ENCODE peak calls at places on chromosomes 6 and 20, in nine cellular contexts. M is A549, S is heart left ventricle, H is uterus, B is suprapubic skin, O is body of pancreas, P is transverse colon, G is IMR-90, J is GM12878. A is an unnamed sample.

GRCh38 chr20:38534756-38535155 is 46.2 kb upstream of the ADIG start:
- DNase-seq in M (no peak), S (no peak), H (no peak), B (no peak), O (no peak), P (no peak), G (no peak), J (no peak), A (no peak)

GRCh38 chr6:143955971-143956370 is 52.1 kb downstream of the PLAGL1 start:
- DNase-seq in M (no peak), S (no peak), H (no peak), B (no peak), O (no peak), P (no peak), G (peak; percentile 23), J (no peak), A (no peak)

GRCh38 chr20:35541118-35541782 is 628 bp upstream of the ERGIC3 start:
- DNase-seq in M (no peak), S (no peak), H (no peak), B (no peak), O (no peak), P (no peak), G (no peak), J (no peak), A (no peak)

GRCh38 chr20:36214684-36215256 is 21.5 kb upstream of the AAR2 start:
- DNase-seq in M (peak; percentile 46), S (no peak), H (no peak), B (no peak), O (no peak), P (no peak), G (peak; percentile 33), J (no peak), A (no peak)

GRCh38 chr20:38725458-38725958 is 1.2 kb downstream of the SLC32A1 start:
- DNase-seq in M (no peak), S (no peak), H (no peak), B (no peak), O (no peak), P (no peak), G (no peak), J (no peak), A (no peak)

GRCh38 chr20:41367393-41367695 is 726 bp upstream of the EMILIN3 start:
- DNase-seq in M (no peak), S (no peak), H (no peak), B (no peak), O (no peak), P (no peak), G (no peak), J (no peak), A (no peak)

GRCh38 chr6:87322304-87323212 is at the start of gene SMIM8:
- DNase-seq in M (peak; percentile 76), S (peak; percentile 92), H (peak; percentile 71), B (peak; percentile 94), O (peak; percentile 85), P (peak; percentile 87), G (peak; percentile 58), J (peak; percentile 24), A (peak; percentile 83)

GRCh38 chr20:13588049-13588448 is 50.7 kb downstream of the TASP1 start:
- DNase-seq in M (no peak), S (no peak), H (no peak), B (no peak), O (no peak), P (no peak), G (no peak), J (no peak), A (no peak)

GRCh38 chr6:140441256-140441655 is 1066.8 kb upstream of the CITED2 start:
- DNase-seq in M (peak; percentile 23), S (peak; percentile 60), H (peak; percentile 51), B (no peak), O (peak; percentile 43), P (peak; percentile 41), G (peak; percentile 63), J (no peak), A (peak; percentile 82)

GRCh38 chr6:68559052-68559451 is 76.0 kb upstream of the ADGRB3 start:
- DNase-seq in M (no peak), S (no peak), H (no peak), B (no peak), O (no peak), P (no peak), G (no peak), J (no peak), A (no peak)

GRCh38 chr20:23003916-23004315 is 31.2 kb upstream of the SSTR4 start:
- DNase-seq in M (no peak), S (no peak), H (no peak), B (no peak), O (no peak), P (no peak), G (no peak), J (no peak), A (no peak)

GRCh38 chr6:56911847-56912246 is 43.1 kb upstream of the BEND6 start:
- DNase-seq in M (no peak), S (no peak), H (no peak), B (no peak), O (no peak), P (no peak), G (peak; percentile 76), J (no peak), A (no peak)

GRCh38 chr6:87074051-87074711 is 20.7 kb downstream of the CGA start:
- DNase-seq in M (no peak), S (no peak), H (no peak), B (no peak), O (peak; percentile 19), P (peak; percentile 30), G (no peak), J (no peak), A (no peak)

GRCh38 chr6:95518630-95519227 is 58.6 kb upstream of the MANEA start:
- DNase-seq in M (no peak), S (no peak), H (no peak), B (no peak), O (no peak), P (no peak), G (no peak), J (no peak), A (no peak)

GRCh38 chr20:50144362-50144761 is 9.2 kb downstream of the PEDS1 start:
- DNase-seq in M (peak; percentile 89), S (no peak), H (peak; percentile 53), B (peak; percentile 86), O (no peak), P (peak; percentile 34), G (peak; percentile 99), J (no peak), A (peak; percentile 75)

GRCh38 chr20:50140339-50140859 is 13.1 kb downstream of the PEDS1 start:
- DNase-seq in M (no peak), S (no peak), H (no peak), B (no peak), O (no peak), P (no peak), G (no peak), J (no peak), A (no peak)

GRCh38 chr20:50141811-50142561 is 11.5 kb downstream of the PEDS1 start:
- DNase-seq in M (no peak), S (no peak), H (no peak), B (no peak), O (no peak), P (no peak), G (no peak), J (no peak), A (no peak)

GRCh38 chr20:50141018-50141675 is 12.4 kb downstream of the PEDS1 start:
- DNase-seq in M (no peak), S (no peak), H (no peak), B (no peak), O (no peak), P (no peak), G (no peak), J (no peak), A (no peak)

GRCh38 chr20:50142812-50143211 is 10.7 kb downstream of the PEDS1 start:
- DNase-seq in M (no peak), S (no peak), H (no peak), B (no peak), O (no peak), P (no peak), G (no peak), J (no peak), A (no peak)
- H3K4me1 ChIP-seq in M (peaks cover 87% of the 10 kb centered on the region), S (peaks cover 85% of the 10 kb centered on the region), H (no peaks in the 10 kb centered on the region), B (peaks cover 99% of the 10 kb centered on the region), O (peaks cover 36% of the 10 kb centered on the region), P (peaks cover 16% of the 10 kb centered on the region), G (peaks cover 31% of the 10 kb centered on the region), J (peaks cover 15% of the 10 kb centered on the region), A (peaks cover 20% of the 10 kb centered on the region)

DNA sequence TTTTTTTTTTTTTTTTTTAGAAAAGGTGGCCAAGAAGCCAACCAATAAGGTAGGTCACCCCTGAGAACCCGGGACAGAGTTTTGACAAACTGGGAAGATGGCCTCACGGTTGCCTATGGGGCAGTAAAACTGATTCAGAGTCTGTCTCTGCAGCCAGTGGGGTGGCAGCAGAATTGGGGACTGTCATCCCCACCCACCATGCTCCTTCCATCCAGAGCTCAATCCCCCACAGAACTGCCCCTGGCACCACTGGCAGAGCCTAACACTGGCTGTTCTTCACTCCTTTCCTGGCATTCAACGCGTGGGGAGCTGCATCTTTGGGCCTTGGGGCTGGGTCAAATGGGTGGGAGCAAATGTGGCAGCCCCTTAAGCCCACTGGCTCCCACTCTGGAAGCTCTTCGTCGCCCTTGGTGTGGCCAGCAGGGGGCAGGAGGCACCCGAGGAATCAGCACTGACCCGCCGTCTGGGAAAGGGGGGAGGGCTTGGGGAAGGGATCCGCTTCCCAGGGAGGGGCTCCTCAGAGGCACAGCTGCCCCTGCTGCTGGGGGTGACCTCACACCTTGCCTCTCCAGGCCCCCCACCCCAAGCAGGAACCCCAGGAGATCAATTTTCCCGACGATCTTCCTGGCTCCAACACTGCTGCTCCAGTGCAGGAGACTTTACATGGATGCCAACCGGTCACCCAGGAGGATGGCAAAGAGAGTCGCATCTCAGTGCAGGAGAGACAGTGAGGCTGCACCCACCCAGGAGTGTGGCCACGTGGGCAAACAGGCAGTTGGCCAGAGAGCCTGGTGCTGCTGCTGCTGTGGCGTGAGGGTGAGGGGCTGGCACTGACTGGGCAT is 10.4 kb downstream of the CD40 start:
- DNase-seq in M (peak; percentile 29), S (no peak), H (no peak), B (no peak), O (no peak), P (no peak), G (no peak), J (no peak), A (peak; percentile 29)
- TF ChIP-seq POLR2A in M (no peak), S (no peak), H (no peak), B (no peak), O (no peak), P (no peak), G (no peak), J (peak; percentile 70), A (no peak)

GRCh38 chr6:60670036-60670435 is 1616.0 kb downstream of the KHDRBS2 start:
- DNase-seq in M (no peak), S (no peak), H (no peak), B (no peak), O (no peak), P (no peak), G (no peak), J (no peak), A (no peak)
- H3K9me3 ChIP-seq in M (no peaks in the 10 kb centered on the region), S (no peaks in the 10 kb centered on the region), H (no peaks in the 10 kb centered on the region), B (peaks cover 8% of the 10 kb centered on the region), O (no peaks in the 10 kb centered on the region), P (no peaks in the 10 kb centered on the region), G (peaks cover 9% of the 10 kb centered on the region), J (no peaks in the 10 kb centered on the region), A (peaks cover 2% of the 10 kb centered on the region)

DNA sequence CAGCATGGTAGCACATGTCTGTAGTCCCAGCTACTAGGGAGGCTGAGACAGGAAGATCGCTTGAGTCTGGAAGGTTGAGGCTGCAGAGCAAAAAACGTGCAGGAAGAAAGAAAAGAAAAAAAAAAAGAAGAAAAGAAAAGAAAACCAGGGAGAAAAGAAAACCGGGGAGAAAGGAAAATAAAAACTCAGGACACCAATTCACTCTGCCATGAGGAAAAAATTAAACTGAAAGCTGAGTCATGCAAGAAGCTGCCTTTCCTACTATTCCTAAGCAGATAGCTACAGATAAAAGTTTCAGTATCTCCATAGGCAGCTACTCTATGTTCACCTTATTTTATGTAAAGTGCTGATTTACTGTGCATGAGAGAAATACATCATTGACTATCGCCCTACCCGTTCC is 10.5 kb downstream of the PTGIS start:
- DNase-seq in M (no peak), S (no peak), H (peak; percentile 7), B (no peak), O (no peak), P (no peak), G (peak; percentile 50), J (no peak), A (no peak)
- H3K4me1 ChIP-seq in M (peaks cover 22% of the 10 kb centered on the region), S (peaks cover 22% of the 10 kb centered on the region), H (peaks cover 28% of the 10 kb centered on the region), B (peaks cover 14% of the 10 kb centered on the region), O (no peaks in the 10 kb centered on the region), P (peaks cover 6% of the 10 kb centered on the region), G (peaks cover 12% of the 10 kb centered on the region), J (no peaks in the 10 kb centered on the region), A (peaks cover 13% of the 10 kb centered on the region)

A was measured in adrenal gland.